ENCODE peak calls at places on chromosomes 16 and 17, in four cellular contexts. J, M, P and L are unnamed samples.

GRCh38 chr17:16491131-16491702 is 776 bp downstream of the LRRC75A start:
- DNase-seq in M (no peak), J (peak; percentile 64), P (peak; percentile 45), L (no peak)

GRCh38 chr16:15770107-15770506 is 86.7 kb downstream of the MYH11 start:
- DNase-seq in M (no peak), P (no peak), J (no peak), L (no peak)

GRCh38 chr17:55702150-55702549 is 20.5 kb downstream of the TMEM100 start:
- DNase-seq in M (no peak), P (no peak), J (no peak), L (no peak)

GRCh38 chr16:12178251-12178990 is 201.9 kb downstream of the SNX29 start:
- DNase-seq in M (no peak), J (no peak), P (no peak), L (no peak)

GRCh38 chr17:50679008-50679544 is 28.6 kb downstream of the ANKRD40 start:
- DNase-seq in P (no peak), M (no peak), J (no peak), L (no peak)

GRCh38 chr17:59756236-59756818 is 48.9 kb downstream of the VMP1 start:
- DNase-seq in P (no peak), M (no peak), J (no peak), L (no peak)

GRCh38 chr17:50392621-50393020 is 4.7 kb downstream of the LRRC59 start:
- DNase-seq in P (no peak), J (no peak), M (no peak), L (no peak)

GRCh38 chr16:69610356-69610755 is 44.6 kb downstream of the NFAT5 start:
- DNase-seq in P (no peak), M (no peak), J (no peak), L (no peak)

GRCh38 chr17:38357488-38358123 is 6.0 kb downstream of the SOCS7 start:
- DNase-seq in J (no peak), P (no peak), M (no peak), L (no peak)

GRCh38 chr17:69462882-69463281 is 48.4 kb downstream of the MAP2K6 start:
- DNase-seq in J (no peak), P (no peak), M (no peak), L (no peak)

GRCh38 chr16:54487933-54488332 is 201.3 kb upstream of the IRX3 start:
- DNase-seq in P (no peak), J (no peak), M (no peak), L (no peak)

GRCh38 chr17:79528592-79529125 is 82.2 kb downstream of the RBFOX3 start:
- DNase-seq in M (no peak), P (no peak), J (no peak), L (no peak)

GRCh38 chr17:49223517-49224197 is 6.9 kb downstream of the PHOSPHO1 start:
- DNase-seq in J (peak; percentile 90), M (no peak), P (peak; percentile 87), L (peak; percentile 46)

GRCh38 chr17:8976638-8977037 is 11.1 kb upstream of the PIK3R5 start:
- DNase-seq in J (no peak), M (no peak), P (no peak), L (no peak)

GRCh38 chr17:77473615-77474226 is 333.0 kb downstream of the SEC14L1 start:
- DNase-seq in J (no peak), M (no peak), P (no peak), L (no peak)

GRCh38 chr17:8311131-8311790 is 1.2 kb downstream of the ARHGEF15 start:
- DNase-seq in P (no peak), M (no peak), J (no peak), L (no peak)

GRCh38 chr17:66946251-66946650 is 18.3 kb upstream of the CACNG4 start:
- DNase-seq in J (no peak), M (no peak), P (no peak), L (no peak)

GRCh38 chr17:57009737-57010445 is 32.0 kb downstream of the SCPEP1 start:
- DNase-seq in J (peak; percentile 88), P (peak; percentile 50), M (peak; percentile 9), L (no peak)

GRCh38 chr16:3065069-3065741 is at the start of gene IL32:
- DNase-seq in P (no peak), J (no peak), M (no peak), L (no peak)

GRCh38 chr17:79246226-79246794 is 171.7 kb downstream of the ENGASE start:
- DNase-seq in M (no peak), P (no peak), J (no peak), L (no peak)

GRCh38 chr17:5769936-5770335 is 185.6 kb upstream of the NLRP1 start:
- DNase-seq in J (peak; percentile 55), P (peak; percentile 47), M (no peak), L (no peak)

GRCh38 chr17:56478836-56479447 is 114.6 kb upstream of the NOG start:
- DNase-seq in M (no peak), J (peak; percentile 52), P (no peak), L (no peak)

GRCh38 chr16:2489581-2489980 is 14.7 kb downstream of the TBC1D24 start:
- DNase-seq in J (no peak), M (no peak), P (no peak), L (no peak)

GRCh38 chr17:59725691-59726090 is 18.2 kb downstream of the VMP1 start:
- DNase-seq in M (no peak), J (no peak), P (no peak), L (no peak)

GRCh38 chr16:29819506-29819905 is 756 bp upstream of the MVP start:
- DNase-seq in M (no peak), J (no peak), P (no peak), L (no peak)
- TF ChIP-seq CTCF in M (peak; percentile 56), J (peak; percentile 45), P (no peak), L (no peak)

GRCh38 chr17:14513835-14514234 is 213.0 kb downstream of the HS3ST3B1 start:
- DNase-seq in P (no peak), J (peak; percentile 58), M (no peak), L (no peak)

GRCh38 chr17:14510136-14510535 is 209.3 kb downstream of the HS3ST3B1 start:
- DNase-seq in P (no peak), M (no peak), J (no peak), L (no peak)

GRCh38 chr17:14515015-14515414 is 214.1 kb downstream of the HS3ST3B1 start:
- DNase-seq in J (no peak), P (no peak), M (no peak), L (no peak)
- TF ChIP-seq CTCF in J (peak; percentile 39), P (no peak), M (no peak), L (no peak)

GRCh38 chr16:81855552-81856153 is 76.6 kb downstream of the PLCG2 start:
- DNase-seq in P (no peak), J (no peak), M (no peak), L (no peak)
- TF ChIP-seq CTCF in P (no peak), J (peak; percentile 58), M (no peak), L (no peak)

GRCh38 chr17:33875973-33876372 is 379.1 kb upstream of the CCL2 start:
- DNase-seq in J (no peak), M (no peak), P (no peak), L (no peak)
- TF ChIP-seq CTCF in J (no peak), M (no peak), P (no peak), L (no peak)

DNA sequence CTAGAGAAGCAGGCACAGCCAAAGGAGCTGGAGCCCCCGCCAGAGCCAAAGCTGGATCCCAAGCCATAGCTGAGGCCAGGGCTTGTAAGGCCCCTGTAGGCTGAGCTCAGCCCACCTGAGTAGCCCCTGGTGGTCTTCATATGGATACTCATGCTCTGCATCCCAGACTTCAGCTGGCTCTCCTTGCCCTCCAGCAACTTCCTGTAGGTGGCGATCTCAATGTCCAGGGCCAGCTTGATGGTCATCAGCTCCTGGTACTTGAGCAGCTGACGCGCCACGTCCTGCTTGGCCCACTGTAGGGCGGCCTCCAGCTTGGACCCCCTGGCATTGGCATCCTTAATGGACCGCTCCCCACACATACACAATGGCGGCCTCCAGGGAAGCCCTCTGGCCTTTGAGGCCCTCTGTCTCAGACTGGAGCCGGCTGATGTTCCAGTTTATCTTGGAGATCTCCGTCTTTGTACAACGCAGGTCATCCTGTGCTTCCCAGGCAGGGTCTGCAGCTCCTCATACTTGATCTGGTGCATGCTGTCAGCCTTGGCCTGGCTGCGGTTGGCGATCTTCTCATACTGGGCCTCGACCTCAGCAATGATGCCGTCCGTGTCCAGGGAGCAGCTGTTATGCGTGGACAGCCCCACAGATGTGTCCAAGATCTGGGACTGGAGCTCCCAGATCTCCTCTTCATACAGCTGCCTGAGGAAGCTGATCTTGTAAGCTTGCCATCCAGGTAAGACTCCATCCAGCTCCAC is 28.9 kb downstream of the IKZF3 start:
- DNase-seq in P (no peak), J (peak; percentile 71), M (no peak), L (no peak)
- TF ChIP-seq CTCF in P (no peak), J (peak; percentile 55), M (no peak), L (no peak)

DNA sequence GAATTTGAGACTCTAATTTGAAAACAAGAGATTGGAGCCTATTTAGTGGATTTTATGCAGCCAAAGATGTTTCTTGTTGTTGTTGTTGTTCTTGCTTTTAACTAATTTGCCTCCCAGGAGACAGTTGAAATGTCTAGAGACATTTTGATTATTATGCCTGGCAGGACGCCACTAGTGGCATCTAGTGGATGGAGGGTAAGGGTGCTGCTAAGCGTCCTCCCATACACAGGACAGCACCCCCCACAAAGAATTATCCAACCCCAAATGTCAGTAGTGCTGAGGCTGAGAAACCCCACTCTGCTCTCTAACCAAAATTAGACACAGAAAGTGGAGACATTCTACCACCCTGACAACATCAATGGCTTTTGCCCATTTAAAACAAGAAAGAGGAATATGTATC is 15.4 kb upstream of the HSBP1 start:
- DNase-seq in P (no peak), M (no peak), J (no peak), L (no peak)
- TF ChIP-seq CTCF in P (no peak), M (no peak), J (no peak), L (no peak)

GRCh38 chr17:74455025-74455585 is 11.3 kb upstream of the CD300A start:
- DNase-seq in M (no peak), P (peak; percentile 31), J (peak; percentile 53), L (no peak)

GRCh38 chr17:74458835-74459234 is 7.6 kb upstream of the CD300A start:
- DNase-seq in M (no peak), P (no peak), J (no peak), L (no peak)

GRCh38 chr17:74459622-74460021 is 6.8 kb upstream of the CD300A start:
- DNase-seq in J (no peak), P (no peak), M (no peak), L (no peak)

GRCh38 chr17:74457146-74457819 is 9.2 kb upstream of the CD300A start:
- DNase-seq in P (peak; percentile 84), J (peak; percentile 83), M (no peak), L (peak; percentile 88)

GRCh38 chr17:74457820-74458166 is 8.6 kb upstream of the CD300A start:
- DNase-seq in J (no peak), P (no peak), M (no peak), L (no peak)
- TF ChIP-seq CTCF in J (no peak), P (no peak), M (no peak), L (no peak)